ENCODE peak calls at places on chromosomes 11 and 22, in eight cellular contexts. A, B, P, L, Z, G, J and U are unnamed samples.

GRCh38 chr11:64247729-64248531 is 1.2 kb upstream of the PPP1R14B start:
- DNase-seq in A (no peak), B (peak), P (no peak), L (no peak), Z (no peak), G (no peak), J (no peak), U (no peak)

GRCh38 chr11:74055938-74056337 is 47.1 kb upstream of the UCP3 start:
- DNase-seq in A (peak), B (no peak), P (no peak), L (no peak), Z (no peak), G (no peak), J (peak), U (no peak)

GRCh38 chr22:48660795-48661740 is 1166.6 kb downstream of the BRD1 start:
- DNase-seq in A (no peak), B (no peak), P (no peak), L (no peak), Z (no peak), G (no peak), J (no peak), U (no peak)

GRCh38 chr11:86743223-86744118 is 56.9 kb upstream of the PRSS23 start:
- DNase-seq in A (peak), B (no peak), P (no peak), L (no peak), Z (peak), G (peak), J (peak), U (peak)

GRCh38 chr11:130698174-130698573 is 218.1 kb downstream of the SNX19 start:
- DNase-seq in A (no peak), B (no peak), P (no peak), L (no peak), Z (no peak), G (no peak), J (no peak), U (no peak)

GRCh38 chr11:11789735-11790369 is 51.9 kb upstream of the USP47 start:
- DNase-seq in A (peak), B (peak), P (peak), L (no peak), Z (no peak), G (no peak), J (no peak), U (no peak)

GRCh38 chr11:44615041-44615513 is 49.6 kb downstream of the CD82 start:
- DNase-seq in A (no peak), B (no peak), P (no peak), L (peak), Z (peak), G (no peak), J (no peak), U (no peak)

GRCh38 chr11:64156235-64157011 is 9.5 kb downstream of the MACROD1 start:
- DNase-seq in A (no peak), B (peak), P (no peak), L (peak), Z (no peak), G (no peak), J (no peak), U (no peak)

GRCh38 chr22:19668748-19669147 is 45.6 kb upstream of the SEPTIN5 start:
- DNase-seq in A (no peak), B (no peak), P (no peak), L (no peak), Z (no peak), G (no peak), J (no peak), U (no peak)

GRCh38 chr11:122756417-122756816 is 81.9 kb upstream of the CRTAM start:
- DNase-seq in A (no peak), B (no peak), P (peak), L (peak), Z (peak), G (no peak), J (no peak), U (no peak)

GRCh38 chr11:77379253-77379652 is 77.8 kb upstream of the GDPD4 start:
- DNase-seq in A (peak), B (no peak), P (no peak), L (no peak), Z (no peak), G (no peak), J (no peak), U (no peak)
- H3K27ac ChIP-seq in A (peak), B (no peak), P (no peak), L (no peak), Z (no peak), G (peak), J (no peak), U (no peak)

GRCh38 chr22:36383110-36383581 is 4.6 kb downstream of the MYH9 start:
- DNase-seq in A (peak), B (no peak), P (peak), L (peak), Z (no peak), G (no peak), J (peak), U (no peak)

GRCh38 chr22:36377022-36377631 is 10.6 kb downstream of the MYH9 start:
- DNase-seq in A (no peak), B (no peak), P (no peak), L (no peak), Z (no peak), G (no peak), J (no peak), U (no peak)

GRCh38 chr22:36381513-36382079 is 6.2 kb downstream of the MYH9 start:
- DNase-seq in A (no peak), B (no peak), P (no peak), L (no peak), Z (no peak), G (no peak), J (no peak), U (no peak)

GRCh38 chr22:36378080-36378788 is 9.5 kb downstream of the MYH9 start:
- DNase-seq in A (no peak), B (no peak), P (no peak), L (no peak), Z (no peak), G (no peak), J (no peak), U (no peak)

DNA sequence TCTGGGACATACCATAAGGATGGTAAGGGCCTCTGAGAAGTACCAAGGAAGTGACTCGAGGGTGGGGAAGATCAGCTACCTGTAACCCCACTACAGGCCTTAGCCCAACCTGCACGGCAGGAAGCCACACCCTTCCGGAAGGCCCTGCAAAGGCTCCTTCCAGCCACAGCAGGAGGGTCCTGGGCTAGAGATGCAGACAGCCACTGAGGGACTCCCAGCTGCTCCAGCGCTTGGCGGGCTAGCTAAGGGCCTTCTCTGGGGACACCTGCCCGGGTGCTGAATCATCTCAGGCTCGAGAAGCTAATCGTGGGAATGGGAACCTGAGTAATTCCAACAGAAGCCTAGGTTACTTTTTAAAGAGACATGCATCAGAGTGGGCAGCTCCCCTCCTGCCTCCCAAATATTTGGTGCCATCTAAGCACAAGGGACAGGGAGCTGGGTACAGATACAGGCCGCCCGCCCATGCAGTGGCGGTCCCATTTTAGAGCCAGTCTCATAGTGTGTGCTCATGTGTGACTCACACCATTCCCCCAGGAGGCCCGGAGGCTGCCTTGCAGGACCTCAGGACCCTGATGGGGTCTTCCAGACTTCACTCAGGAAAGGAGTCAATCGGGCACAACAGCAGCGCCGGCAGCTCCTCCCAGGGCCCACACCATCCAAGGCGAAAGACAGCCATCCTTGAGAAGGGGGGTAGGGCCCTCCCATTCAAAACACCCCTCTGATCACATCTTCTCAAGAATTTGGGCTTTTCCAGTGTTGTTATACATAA is 8.0 kb downstream of the MYH9 start:
- DNase-seq in A (no peak), B (no peak), P (no peak), L (peak), Z (no peak), G (no peak), J (peak), U (no peak)
- H3K4me3 ChIP-seq in A (no peak), B (no peak), P (no peak), L (peak), Z (no peak), G (no peak), J (no peak), U (peak)

DNA sequence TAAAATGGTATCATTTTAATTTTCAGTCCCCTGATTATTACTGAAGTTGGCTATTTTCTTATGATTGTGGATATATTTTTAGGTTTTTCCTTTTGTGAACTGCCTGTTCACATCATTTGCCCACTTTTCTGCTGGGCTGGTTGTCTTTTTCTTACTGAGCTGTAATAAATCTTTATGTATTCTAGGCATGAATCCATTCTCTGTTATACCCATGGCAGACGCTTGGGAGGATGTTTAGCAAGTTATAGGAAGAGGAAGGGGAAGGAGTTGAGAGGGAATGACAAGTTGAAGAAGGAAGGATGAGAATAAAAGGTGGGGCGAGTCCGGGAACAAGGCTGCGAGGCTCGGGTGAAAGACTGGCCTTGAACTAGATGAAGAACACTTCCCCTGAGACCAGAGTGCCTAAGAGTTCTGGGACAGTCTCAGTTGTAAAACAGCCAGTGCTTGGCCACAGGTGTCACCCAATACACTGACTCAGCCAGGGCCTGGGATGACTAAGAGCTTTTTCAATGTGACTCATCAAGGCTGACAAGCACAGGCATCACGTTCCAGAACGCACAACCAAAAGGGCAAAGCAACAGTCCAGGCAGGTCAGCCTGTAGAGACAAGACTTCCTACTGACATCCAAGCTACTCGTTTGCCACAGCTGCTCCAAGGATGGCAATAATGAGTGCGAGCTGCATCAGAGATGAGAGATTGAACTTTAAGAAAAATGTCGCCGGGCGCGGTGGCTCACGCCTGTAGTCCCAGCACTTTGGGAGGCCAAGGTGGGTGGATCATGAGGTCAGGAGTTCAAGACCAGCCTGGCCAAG is 35.2 kb downstream of the LRFN4 start:
- DNase-seq in A (peak), B (no peak), P (peak), L (no peak), Z (no peak), G (peak), J (peak), U (no peak)
- TF ChIP-seq CTCF in A (no peak), B (no peak), P (no peak), L (no peak), Z (no peak), G (no peak), J (no peak), U (no peak)

GRCh38 chr22:42967933-42968332 is 47.0 kb downstream of the PACSIN2 start:
- DNase-seq in A (no peak), B (no peak), P (peak), L (peak), Z (peak), G (peak), J (no peak), U (no peak)
- H3K27ac ChIP-seq in A (no peak), B (no peak), P (no peak), L (no peak), Z (peak), G (no peak), J (no peak), U (no peak)

GRCh38 chr11:113494021-113494420 is 18.8 kb upstream of the DRD2 start:
- DNase-seq in A (no peak), B (no peak), P (no peak), L (no peak), Z (no peak), G (no peak), J (no peak), U (peak)

GRCh38 chr11:113493205-113493604 is 18.0 kb upstream of the DRD2 start:
- DNase-seq in A (no peak), B (no peak), P (peak), L (no peak), Z (no peak), G (no peak), J (no peak), U (no peak)

GRCh38 chr11:113496026-113496651 is 20.9 kb upstream of the DRD2 start:
- DNase-seq in A (no peak), B (no peak), P (no peak), L (no peak), Z (no peak), G (no peak), J (peak), U (peak)
- H3K4me3 ChIP-seq in A (no peak), B (no peak), P (no peak), L (no peak), Z (no peak), G (no peak), J (no peak), U (no peak)